ENCODE peak calls at places on chromosome 22, in seven cellular contexts. N is mammary epithelial cell, I is cardiac muscle cell, Z is hepatocyte, X is K562, L is adrenal gland, B is heart left ventricle. W is an unnamed sample.

GRCh38 chr22:42396621-42397331 is 35.4 kb downstream of the NFAM1 start:
- DNase-seq in X (no peak), Z (no peak), L (peak; percentile 24), I (no peak), B (peak; percentile 57), N (peak; percentile 19), W (no peak)

GRCh38 chr22:33324228-33324627 is 266.0 kb upstream of the SYN3 start:
- DNase-seq in N (no peak), Z (no peak), B (no peak), L (no peak), X (no peak), I (no peak), W (no peak)

GRCh38 chr22:48369789-48370507 is 1457.7 kb downstream of the BRD1 start:
- DNase-seq in I (no peak), N (no peak), X (no peak), B (no peak), L (no peak), Z (peak; percentile 81), W (peak; percentile 65)

GRCh38 chr22:42808516-42808915 is 48.6 kb downstream of the ARFGAP3 start:
- DNase-seq in I (no peak), B (no peak), Z (no peak), L (no peak), X (no peak), N (no peak), W (no peak)

GRCh38 chr22:33582822-33583400 is 337.4 kb downstream of the LARGE1 start:
- DNase-seq in L (no peak), Z (no peak), N (no peak), B (no peak), I (no peak), X (no peak), W (no peak)

GRCh38 chr22:41781508-41781906 is 19.0 kb upstream of the CCDC134 start:
- DNase-seq in L (no peak), B (no peak), X (no peak), N (no peak), Z (no peak), I (no peak), W (no peak)

GRCh38 chr22:17974087-17974486 is 50.3 kb downstream of the MICAL3 start:
- DNase-seq in L (no peak), Z (no peak), X (no peak), N (no peak), I (no peak), B (no peak), W (peak; percentile 34)

GRCh38 chr22:43897751-43898261 is 6.0 kb upstream of the PNPLA5 start:
- DNase-seq in N (peak; percentile 59), B (no peak), L (peak; percentile 80), I (no peak), X (no peak), Z (no peak), W (no peak)

GRCh38 chr22:28208036-28208435 is 289.0 kb upstream of the PITPNB start:
- DNase-seq in X (no peak), N (peak; percentile 27), I (no peak), Z (no peak), L (no peak), B (no peak), W (no peak)

GRCh38 chr22:46690146-46690545 is 47.9 kb downstream of the CERK start:
- DNase-seq in L (no peak), Z (no peak), I (no peak), B (no peak), X (no peak), N (no peak), W (no peak)

GRCh38 chr22:43001271-43002197 is 13.4 kb downstream of the PACSIN2 start:
- DNase-seq in X (no peak), Z (no peak), L (peak; percentile 31), I (no peak), N (no peak), B (no peak), W (no peak)

GRCh38 chr22:37263966-37264887 is 18.1 kb upstream of the CYTH4 start:
- DNase-seq in N (no peak), B (no peak), Z (no peak), X (no peak), I (no peak), L (no peak), W (no peak)

GRCh38 chr22:23282089-23282501 is 101.8 kb downstream of the BCR start:
- DNase-seq in X (no peak), I (no peak), L (peak; percentile 90), N (peak; percentile 95), Z (no peak), B (peak; percentile 71), W (no peak)

GRCh38 chr22:48908547-48908946 is 919.1 kb downstream of the BRD1 start:
- DNase-seq in X (no peak), L (no peak), Z (no peak), I (no peak), N (no peak), B (no peak), W (no peak)

GRCh38 chr22:49976439-49977175 is 16.0 kb downstream of the PIM3 start:
- DNase-seq in B (no peak), N (no peak), Z (no peak), L (no peak), X (no peak), I (no peak), W (no peak)

GRCh38 chr22:50398698-50399648 is 55.8 kb downstream of the PPP6R2 start:
- DNase-seq in B (no peak), L (no peak), Z (no peak), N (no peak), X (no peak), I (no peak), W (no peak)

GRCh38 chr22:48490513-48491411 is 1336.9 kb downstream of the BRD1 start:
- DNase-seq in X (no peak), Z (peak; percentile 5), I (no peak), N (no peak), L (no peak), B (no peak), W (no peak)

GRCh38 chr22:49205401-49205800 is 622.3 kb downstream of the BRD1 start:
- DNase-seq in I (no peak), N (no peak), Z (no peak), L (no peak), X (no peak), B (no peak), W (no peak)

GRCh38 chr22:48943567-48944432 is 883.9 kb downstream of the BRD1 start:
- DNase-seq in Z (peak; percentile 80), N (no peak), B (no peak), X (peak; percentile 55), I (peak; percentile 24), L (no peak), W (peak; percentile 41)

GRCh38 chr22:29797351-29797750 is 30.2 kb downstream of the UQCR10 start:
- DNase-seq in X (no peak), I (no peak), N (no peak), Z (no peak), L (no peak), B (no peak), W (no peak)

GRCh38 chr22:17754233-17754925 is 19.9 kb downstream of the BID start:
- DNase-seq in Z (no peak), L (no peak), N (no peak), X (no peak), B (peak; percentile 23), I (no peak), W (no peak)

GRCh38 chr22:22576244-22576988 is 17.4 kb upstream of the PRAME start:
- DNase-seq in I (no peak), N (peak; percentile 11), L (peak; percentile 59), B (peak; percentile 55), X (peak; percentile 96), Z (peak; percentile 76), W (peak; percentile 57)

GRCh38 chr22:20537983-20538382 is 30.6 kb downstream of the MED15 start:
- DNase-seq in L (no peak), N (no peak), I (no peak), X (no peak), B (no peak), Z (no peak), W (no peak)
- H3K4me1 ChIP-seq in L (peaks cover 28% of the 10 kb centered on the region), N (peaks cover 16% of the 10 kb centered on the region), I (peaks cover 11% of the 10 kb centered on the region), X (peaks cover 16% of the 10 kb centered on the region), B (peaks cover 50% of the 10 kb centered on the region), Z (peaks cover 2% of the 10 kb centered on the region), W (no peaks in the 10 kb centered on the region)

DNA sequence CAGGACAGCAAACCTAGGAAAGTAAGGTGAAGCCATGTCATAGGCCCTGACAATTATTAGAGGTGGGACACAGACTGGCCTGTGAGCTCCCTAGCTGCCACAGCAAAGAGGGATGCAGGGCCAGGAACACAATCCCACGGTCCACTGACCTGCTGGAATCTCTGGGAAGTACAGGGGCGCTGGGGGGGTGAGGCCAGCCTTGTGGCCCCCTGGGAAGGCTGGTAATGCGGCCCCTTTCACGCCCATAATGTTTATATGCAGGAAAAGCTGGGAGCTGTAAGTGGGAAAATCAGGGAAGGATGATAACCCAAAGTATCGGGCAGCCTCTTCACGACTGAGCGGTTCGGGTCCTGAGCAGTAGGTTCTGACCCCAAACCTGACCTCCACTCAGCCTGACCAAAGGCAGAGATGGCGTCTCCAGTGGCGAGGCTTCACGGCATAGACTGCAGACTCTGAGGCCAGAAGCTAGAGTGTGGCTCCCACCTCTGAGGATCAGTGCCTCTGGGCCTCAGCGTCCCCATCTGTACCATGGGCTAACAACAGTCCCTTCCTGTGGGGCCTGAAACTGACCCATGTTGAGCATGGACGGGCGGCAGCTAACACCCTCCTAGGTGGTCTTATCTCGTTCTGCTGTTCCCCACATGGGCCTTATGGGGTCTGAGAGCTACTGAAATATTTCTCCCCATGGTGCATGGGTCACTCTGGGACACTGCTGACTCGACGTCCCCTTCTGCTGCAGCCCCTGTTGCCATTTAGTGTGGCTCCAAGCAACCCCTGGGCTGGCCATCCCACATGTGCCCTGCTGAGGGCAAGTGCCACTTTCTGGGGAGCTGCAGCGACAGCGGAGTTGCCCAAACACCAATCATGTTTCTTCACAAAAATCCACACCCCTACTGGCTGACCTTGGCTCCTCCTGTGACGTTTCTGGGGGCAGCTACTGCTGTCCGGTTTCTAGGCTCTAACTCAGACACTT is 101.8 kb downstream of the PHF21B start:
- DNase-seq in L (no peak), I (no peak), B (no peak), X (no peak), N (no peak), Z (no peak), W (no peak)
- H3K36me3 ChIP-seq in L (no peaks in the 10 kb centered on the region), I (no peaks in the 10 kb centered on the region), B (no peaks in the 10 kb centered on the region), X (no peaks in the 10 kb centered on the region), N (no peaks in the 10 kb centered on the region), Z (no peaks in the 10 kb centered on the region), W (no peaks in the 10 kb centered on the region)

GRCh38 chr22:39177456-39177775 is 24.9 kb upstream of the CBX7 start:
- DNase-seq in X (no peak), B (no peak), L (no peak), N (no peak), I (no peak), Z (no peak), W (no peak)
- H3K4me1 ChIP-seq in X (peaks cover 33% of the 10 kb centered on the region), B (peaks cover 62% of the 10 kb centered on the region), L (peaks cover 52% of the 10 kb centered on the region), N (peaks cover 31% of the 10 kb centered on the region), I (peaks cover 26% of the 10 kb centered on the region), Z (peaks cover 26% of the 10 kb centered on the region), W (peaks cover 49% of the 10 kb centered on the region)

GRCh38 chr22:20522828-20523117 is 15.4 kb downstream of the MED15 start:
- DNase-seq in Z (no peak), N (no peak), L (no peak), X (no peak), I (no peak), B (no peak), W (no peak)

GRCh38 chr22:20520093-20520511 is 12.7 kb downstream of the MED15 start:
- DNase-seq in N (no peak), X (no peak), Z (no peak), I (no peak), L (peak; percentile 57), B (no peak), W (no peak)

GRCh38 chr22:20523118-20523983 is 15.9 kb downstream of the MED15 start:
- DNase-seq in N (no peak), X (peak; percentile 92), L (no peak), I (no peak), Z (no peak), B (no peak), W (no peak)

GRCh38 chr22:20524004-20524481 is 16.6 kb downstream of the MED15 start:
- DNase-seq in X (peak; percentile 52), N (peak; percentile 65), Z (no peak), B (no peak), L (no peak), I (no peak), W (no peak)

GRCh38 chr22:20522134-20522827 is 14.9 kb downstream of the MED15 start:
- DNase-seq in B (no peak), I (no peak), Z (no peak), L (no peak), N (no peak), X (no peak), W (no peak)
- H3K36me3 ChIP-seq in B (peaks cover 11% of the 10 kb centered on the region), I (no peaks in the 10 kb centered on the region), Z (no peaks in the 10 kb centered on the region), L (peaks cover 16% of the 10 kb centered on the region), N (peaks cover 16% of the 10 kb centered on the region), X (peaks cover 76% of the 10 kb centered on the region), W (no peaks in the 10 kb centered on the region)